ENCODE peak calls at places on chromosomes 16 and 17, in nine cellular contexts. One of them, this sample, is unnamed.

GRCh38 chr17:34182036-34182803 is 72.9 kb upstream of the CCL2 start:
- DNase-seq in Kasumi-1: no peak
- DNase-seq in RPMI7951: no peak
- DNase-seq in Calu3: no peak
- DNase-seq in NCI-H524: no peak
- DNase-seq in adrenal gland: no peak
- DNase-seq in cardiac muscle cell: no peak
- DNase-seq in stimulated activated CD8-positive, alpha-beta memory T cell treated with anti-CD3 and anti-CD28 coated beads, Interleukin-7, amount 100 ng/mL, for 1 hour: no peak
- DNase-seq in EH: no peak
- DNase-seq in this sample: no peak

GRCh38 chr17:49955157-49955556 is 13.8 kb upstream of the DLX4 start:
- DNase-seq in Calu3: no peak
- DNase-seq in NCI-H524: no peak
- DNase-seq in Kasumi-1: no peak
- DNase-seq in EH: no peak
- DNase-seq in stimulated activated CD8-positive, alpha-beta memory T cell treated with anti-CD3 and anti-CD28 coated beads, Interleukin-7, amount 100 ng/mL, for 1 hour: no peak
- DNase-seq in adrenal gland: no peak
- DNase-seq in RPMI7951: peak; percentile 41
- DNase-seq in cardiac muscle cell: no peak
- DNase-seq in this sample: no peak

GRCh38 chr17:44830359-44831269 is 527 bp upstream of the GJC1 start:
- DNase-seq in RPMI7951: peak; percentile 29
- DNase-seq in stimulated activated CD8-positive, alpha-beta memory T cell treated with anti-CD3 and anti-CD28 coated beads, Interleukin-7, amount 100 ng/mL, for 1 hour: no peak
- DNase-seq in cardiac muscle cell: peak; percentile 53
- DNase-seq in EH: peak; percentile 48
- DNase-seq in Calu3: peak; percentile 59
- DNase-seq in NCI-H524: no peak
- DNase-seq in Kasumi-1: no peak
- DNase-seq in adrenal gland: peak; percentile 13
- DNase-seq in this sample: no peak

GRCh38 chr17:33686171-33686570 is 393.1 kb upstream of the ASIC2 start:
- DNase-seq in stimulated activated CD8-positive, alpha-beta memory T cell treated with anti-CD3 and anti-CD28 coated beads, Interleukin-7, amount 100 ng/mL, for 1 hour: no peak
- DNase-seq in Kasumi-1: no peak
- DNase-seq in EH: no peak
- DNase-seq in cardiac muscle cell: no peak
- DNase-seq in Calu3: peak; percentile 26
- DNase-seq in NCI-H524: no peak
- DNase-seq in adrenal gland: no peak
- DNase-seq in RPMI7951: no peak
- DNase-seq in this sample: no peak

GRCh38 chr17:42409467-42410351 is 13.3 kb downstream of the CAVIN1 start:
- DNase-seq in Kasumi-1: no peak
- DNase-seq in RPMI7951: peak; percentile 92
- DNase-seq in cardiac muscle cell: no peak
- DNase-seq in NCI-H524: peak; percentile 98
- DNase-seq in adrenal gland: peak; percentile 84
- DNase-seq in stimulated activated CD8-positive, alpha-beta memory T cell treated with anti-CD3 and anti-CD28 coated beads, Interleukin-7, amount 100 ng/mL, for 1 hour: no peak
- DNase-seq in Calu3: peak; percentile 65
- DNase-seq in EH: peak; percentile 93
- DNase-seq in this sample: peak; percentile 53

GRCh38 chr16:69106491-69107291 is 1.2 kb downstream of the HAS3 start:
- DNase-seq in EH: no peak
- DNase-seq in NCI-H524: no peak
- DNase-seq in stimulated activated CD8-positive, alpha-beta memory T cell treated with anti-CD3 and anti-CD28 coated beads, Interleukin-7, amount 100 ng/mL, for 1 hour: no peak
- DNase-seq in RPMI7951: no peak
- DNase-seq in Calu3: peak; percentile 32
- DNase-seq in Kasumi-1: no peak
- DNase-seq in cardiac muscle cell: peak; percentile 25
- DNase-seq in adrenal gland: no peak
- DNase-seq in this sample: no peak

GRCh38 chr17:56756536-56756935 is 77.2 kb downstream of the C17orf67 start:
- DNase-seq in adrenal gland: no peak
- DNase-seq in Kasumi-1: peak; percentile 17
- DNase-seq in RPMI7951: peak; percentile 78
- DNase-seq in Calu3: no peak
- DNase-seq in EH: peak; percentile 98
- DNase-seq in stimulated activated CD8-positive, alpha-beta memory T cell treated with anti-CD3 and anti-CD28 coated beads, Interleukin-7, amount 100 ng/mL, for 1 hour: no peak
- DNase-seq in NCI-H524: no peak
- DNase-seq in cardiac muscle cell: no peak
- DNase-seq in this sample: peak; percentile 43

GRCh38 chr17:78013683-78014467 is 55.4 kb downstream of the TNRC6C start:
- DNase-seq in cardiac muscle cell: peak; percentile 74
- DNase-seq in NCI-H524: peak; percentile 86
- DNase-seq in Calu3: peak; percentile 16
- DNase-seq in Kasumi-1: peak; percentile 94
- DNase-seq in EH: peak; percentile 80
- DNase-seq in stimulated activated CD8-positive, alpha-beta memory T cell treated with anti-CD3 and anti-CD28 coated beads, Interleukin-7, amount 100 ng/mL, for 1 hour: peak; percentile 9
- DNase-seq in RPMI7951: peak; percentile 40
- DNase-seq in adrenal gland: peak; percentile 45
- DNase-seq in this sample: peak; percentile 62

GRCh38 chr17:13518271-13519000 is 83.3 kb downstream of the HS3ST3A1 start:
- DNase-seq in adrenal gland: no peak
- DNase-seq in NCI-H524: no peak
- DNase-seq in stimulated activated CD8-positive, alpha-beta memory T cell treated with anti-CD3 and anti-CD28 coated beads, Interleukin-7, amount 100 ng/mL, for 1 hour: no peak
- DNase-seq in EH: peak; percentile 47
- DNase-seq in cardiac muscle cell: no peak
- DNase-seq in Calu3: no peak
- DNase-seq in Kasumi-1: no peak
- DNase-seq in RPMI7951: peak; percentile 63
- DNase-seq in this sample: no peak

GRCh38 chr17:79792371-79792871 is 4.5 kb downstream of the CBX8 start:
- DNase-seq in Calu3: no peak
- DNase-seq in cardiac muscle cell: no peak
- DNase-seq in EH: no peak
- DNase-seq in RPMI7951: no peak
- DNase-seq in NCI-H524: no peak
- DNase-seq in adrenal gland: no peak
- DNase-seq in Kasumi-1: no peak
- DNase-seq in stimulated activated CD8-positive, alpha-beta memory T cell treated with anti-CD3 and anti-CD28 coated beads, Interleukin-7, amount 100 ng/mL, for 1 hour: no peak
- DNase-seq in this sample: no peak

This sample was measured in SW 1271.